ENCODE peak calls at places on chromosomes 11 and 22, in six cellular contexts. W is astrocyte of the cerebellum, G is omental fat pad, V is A549, U is mucosa of descending colon, N is left ventricle myocardium inferior. I is an unnamed sample.

GRCh38 chr22:46576556-46577351 is 39.3 kb upstream of the CELSR1 start:
- DNase-seq in V (peak; percentile 23), G (no peak), W (no peak), U (peak; percentile 73), N (peak; percentile 69), I (peak; percentile 45)

GRCh38 chr11:132186699-132187098 is 816.3 kb downstream of the NTM start:
- DNase-seq in U (no peak), W (no peak), N (no peak), V (no peak), G (no peak), I (no peak)

GRCh38 chr11:124475265-124475664 is 29.8 kb upstream of the OR8B8 start:
- DNase-seq in N (no peak), U (no peak), V (no peak), G (no peak), W (no peak), I (no peak)

GRCh38 chr11:6617315-6617781 is 1.9 kb downstream of the TPP1 start:
- DNase-seq in G (peak; percentile 20), U (no peak), N (no peak), V (no peak), W (no peak), I (no peak)

GRCh38 chr22:29275819-29276565 is 7.9 kb downstream of the EWSR1 start:
- DNase-seq in V (no peak), W (no peak), N (no peak), U (no peak), G (no peak), I (no peak)

GRCh38 chr11:96393753-96394348 is 4.0 kb downstream of the JRKL start:
- DNase-seq in W (peak; percentile 15), N (no peak), V (peak; percentile 20), U (no peak), G (no peak), I (no peak)

GRCh38 chr22:18909556-18909955 is 3.4 kb downstream of the DGCR6 start:
- DNase-seq in V (no peak), G (no peak), N (no peak), U (no peak), W (no peak), I (no peak)

GRCh38 chr11:44596541-44597276 is 31.2 kb downstream of the CD82 start:
- DNase-seq in W (peak; percentile 12), U (no peak), G (no peak), N (no peak), V (no peak), I (no peak)

GRCh38 chr22:45090364-45090960 is 73.3 kb upstream of the NUP50 start:
- DNase-seq in W (no peak), N (no peak), G (no peak), V (no peak), U (no peak), I (no peak)

GRCh38 chr22:40578171-40578570 is 58.3 kb downstream of the MRTFA start:
- DNase-seq in G (no peak), N (no peak), V (no peak), W (no peak), U (no peak), I (no peak)

GRCh38 chr11:10654211-10655150 is 39.1 kb downstream of the IRAG1 start:
- DNase-seq in G (no peak), U (no peak), W (no peak), V (peak; percentile 35), N (no peak), I (no peak)

GRCh38 chr22:30123463-30123862 is 43.2 kb downstream of the HORMAD2 start:
- DNase-seq in U (no peak), W (no peak), V (no peak), N (no peak), G (no peak), I (no peak)

GRCh38 chr11:130979386-130979972 is 63.2 kb upstream of the SNX19 start:
- DNase-seq in V (peak; percentile 3), N (no peak), U (no peak), W (peak; percentile 11), G (no peak), I (peak; percentile 15)

GRCh38 chr11:27468643-27469332 is 3.8 kb downstream of the LGR4 start:
- DNase-seq in W (no peak), N (no peak), G (no peak), U (no peak), V (no peak), I (no peak)

DNA sequence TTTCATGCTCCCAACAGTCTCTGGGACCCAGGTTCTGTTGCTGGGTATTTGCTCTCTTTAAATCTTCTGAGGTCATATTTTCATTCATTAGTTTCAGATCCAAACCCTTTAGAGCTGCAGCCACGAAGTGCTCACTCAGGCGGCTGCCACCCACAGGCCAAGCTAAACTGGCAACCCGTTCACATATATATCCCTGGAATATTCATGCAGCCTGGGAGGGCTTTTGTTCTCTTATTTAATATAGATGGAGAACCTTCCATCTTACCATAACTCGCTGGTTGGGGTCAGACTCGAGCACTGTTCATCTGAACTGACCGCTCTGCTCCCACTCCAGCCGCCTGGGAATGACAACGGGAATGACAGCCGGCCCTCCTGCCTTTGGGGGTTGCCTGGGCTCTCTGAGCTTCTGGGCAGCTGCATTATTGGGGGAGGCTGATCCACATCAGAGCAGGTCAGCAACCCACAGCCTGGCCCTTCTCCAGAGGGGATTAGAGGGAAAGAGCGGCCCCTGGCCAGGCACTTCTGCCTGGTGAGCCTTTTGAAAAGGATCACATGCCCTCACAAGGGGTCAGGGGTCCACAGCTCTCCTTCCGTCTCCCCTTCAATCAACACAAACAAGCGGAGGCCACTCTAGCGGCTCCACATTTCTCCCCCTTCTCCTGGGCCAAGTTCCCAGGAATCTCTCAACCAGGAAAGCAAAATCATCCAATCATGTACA is 11.9 kb downstream of the TMEM184B start:
- DNase-seq in N (no peak), V (no peak), U (no peak), W (no peak), G (no peak), I (no peak)
- TF ChIP-seq CTCF in N (no peak), V (no peak), U (no peak), W (peak; percentile 43), G (no peak), I (no peak)

GRCh38 chr11:78314753-78315152 is 102.9 kb downstream of the GAB2 start:
- DNase-seq in U (no peak), V (no peak), W (no peak), N (no peak), G (no peak), I (no peak)

GRCh38 chr11:78312712-78313111 is 104.9 kb downstream of the GAB2 start:
- DNase-seq in W (no peak), V (no peak), G (no peak), U (no peak), N (no peak), I (no peak)

GRCh38 chr11:78315724-78316123 is 101.9 kb downstream of the GAB2 start:
- DNase-seq in W (no peak), V (no peak), U (no peak), N (no peak), G (no peak), I (no peak)

GRCh38 chr11:78313898-78314297 is 103.7 kb downstream of the GAB2 start:
- DNase-seq in U (no peak), G (no peak), N (no peak), W (no peak), V (no peak), I (no peak)

GRCh38 chr11:78313181-78313788 is 104.3 kb downstream of the GAB2 start:
- DNase-seq in V (no peak), N (no peak), W (peak; percentile 29), U (no peak), G (no peak), I (no peak)
- TF ChIP-seq CTCF in V (no peak), N (no peak), W (no peak), U (no peak), G (no peak), I (no peak)

GRCh38 chr11:17188675-17189074 is 19.1 kb downstream of the PIK3C2A start:
- DNase-seq in N (no peak), V (no peak), G (no peak), U (no peak), W (no peak), I (no peak)
- TF ChIP-seq CTCF in N (no peak), V (no peak), G (no peak), U (no peak), W (no peak), I (no peak)

DNA sequence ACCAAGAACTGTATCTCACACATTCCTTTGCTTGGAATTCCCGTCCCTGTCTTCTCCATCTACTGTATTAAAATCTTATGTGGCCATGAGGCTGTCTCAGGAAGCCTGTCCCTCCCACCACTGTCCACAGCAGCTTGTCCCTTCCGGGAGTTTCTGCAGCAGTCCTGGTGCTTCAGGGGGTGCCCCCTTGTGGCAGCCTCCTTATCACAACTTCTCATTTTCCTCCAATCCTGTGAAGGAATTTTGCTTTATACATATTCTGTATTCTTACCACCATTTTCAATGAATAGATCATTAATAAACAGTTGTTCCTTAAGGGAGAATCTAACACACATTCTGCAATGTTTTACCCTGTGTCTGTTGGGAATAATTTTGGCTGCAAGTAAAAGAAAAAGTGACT is 220.4 kb upstream of the RAG2 start:
- DNase-seq in N (no peak), G (no peak), W (no peak), V (no peak), U (no peak), I (no peak)
- TF ChIP-seq CTCF in N (peak; percentile 15), G (no peak), W (no peak), V (no peak), U (no peak), I (peak; percentile 31)

GRCh38 chr11:18468962-18469361 is 13.3 kb downstream of the LDHAL6A start:
- DNase-seq in N (no peak), W (no peak), V (no peak), U (no peak), G (no peak), I (no peak)
- TF ChIP-seq CTCF in N (no peak), W (no peak), V (no peak), U (no peak), G (no peak), I (no peak)

DNA sequence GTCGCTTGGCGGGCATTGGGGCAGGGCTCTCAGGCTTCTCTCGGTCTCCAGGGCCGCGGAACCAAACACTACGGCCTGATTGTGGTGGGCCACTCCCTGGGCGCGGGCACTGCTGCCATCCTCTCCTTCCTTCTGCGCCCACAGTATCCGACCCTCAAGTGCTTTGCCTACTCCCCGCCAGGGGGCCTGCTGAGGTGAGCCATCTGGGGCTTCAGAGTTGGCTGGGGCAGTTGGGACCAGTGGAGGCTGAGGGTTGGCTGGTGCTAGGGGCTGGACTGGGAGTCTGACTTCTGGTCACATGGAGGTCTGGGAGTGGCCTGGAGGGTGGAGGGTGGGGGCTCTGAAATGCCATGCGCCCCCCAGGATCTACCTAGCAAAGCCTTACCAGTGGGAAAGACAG is 15.3 kb upstream of the MYRF start:
- DNase-seq in W (no peak), G (no peak), N (no peak), V (no peak), U (no peak), I (no peak)
- TF ChIP-seq CTCF in W (no peak), G (no peak), N (no peak), V (no peak), U (no peak), I (peak; percentile 13)